ENCODE peak calls at places on chromosomes 11 and 22, in five cellular contexts. One of them, this sample, is unnamed.
A peak's percentile ranks its signal among the peaks of the same experiment; 100 is the strongest.

GRCh38 chr11:89491141-89491690 is at the start of gene NOX4:
- DNase-seq in activated CD4-positive, CD25-positive, alpha-beta regulatory T cell treated with anti-CD3 and anti-CD28 coated beads, Interleukin-2, amount 50 U/mL, for 72 hours: no peak
- DNase-seq in cardiac fibroblast: peak; percentile 66
- DNase-seq in activated CD4-positive, alpha-beta T cell treated with anti-CD3 and anti-CD28 coated beads, Interleukin-2, amount 50 U/mL, for 24 hours: no peak
- DNase-seq in C1 segment of cervical spinal cord: peak; percentile 22
- DNase-seq in this sample: no peak

GRCh38 chr11:12602421-12602820 is 71.8 kb upstream of the TEAD1 start:
- DNase-seq in activated CD4-positive, alpha-beta T cell treated with anti-CD3 and anti-CD28 coated beads, Interleukin-2, amount 50 U/mL, for 24 hours: no peak
- DNase-seq in cardiac fibroblast: peak; percentile 25
- DNase-seq in activated CD4-positive, CD25-positive, alpha-beta regulatory T cell treated with anti-CD3 and anti-CD28 coated beads, Interleukin-2, amount 50 U/mL, for 72 hours: no peak
- DNase-seq in C1 segment of cervical spinal cord: no peak
- DNase-seq in this sample: no peak

GRCh38 chr11:80980221-80980620 is 1539.4 kb upstream of the TENM4 start:
- DNase-seq in cardiac fibroblast: peak; percentile 90
- DNase-seq in C1 segment of cervical spinal cord: no peak
- DNase-seq in activated CD4-positive, CD25-positive, alpha-beta regulatory T cell treated with anti-CD3 and anti-CD28 coated beads, Interleukin-2, amount 50 U/mL, for 72 hours: no peak
- DNase-seq in activated CD4-positive, alpha-beta T cell treated with anti-CD3 and anti-CD28 coated beads, Interleukin-2, amount 50 U/mL, for 24 hours: no peak
- DNase-seq in this sample: no peak

GRCh38 chr11:105937738-105938137 is 84.3 kb downstream of the MSANTD4 start:
- DNase-seq in activated CD4-positive, alpha-beta T cell treated with anti-CD3 and anti-CD28 coated beads, Interleukin-2, amount 50 U/mL, for 24 hours: no peak
- DNase-seq in C1 segment of cervical spinal cord: no peak
- DNase-seq in activated CD4-positive, CD25-positive, alpha-beta regulatory T cell treated with anti-CD3 and anti-CD28 coated beads, Interleukin-2, amount 50 U/mL, for 72 hours: no peak
- DNase-seq in cardiac fibroblast: peak; percentile 19
- DNase-seq in this sample: no peak

GRCh38 chr11:113481672-113482071 is 6.5 kb upstream of the DRD2 start:
- DNase-seq in activated CD4-positive, CD25-positive, alpha-beta regulatory T cell treated with anti-CD3 and anti-CD28 coated beads, Interleukin-2, amount 50 U/mL, for 72 hours: no peak
- DNase-seq in C1 segment of cervical spinal cord: no peak
- DNase-seq in cardiac fibroblast: no peak
- DNase-seq in activated CD4-positive, alpha-beta T cell treated with anti-CD3 and anti-CD28 coated beads, Interleukin-2, amount 50 U/mL, for 24 hours: no peak
- DNase-seq in this sample: no peak

GRCh38 chr11:94806436-94806835 is 38.3 kb downstream of the AMOTL1 start:
- DNase-seq in C1 segment of cervical spinal cord: no peak
- DNase-seq in activated CD4-positive, CD25-positive, alpha-beta regulatory T cell treated with anti-CD3 and anti-CD28 coated beads, Interleukin-2, amount 50 U/mL, for 72 hours: no peak
- DNase-seq in activated CD4-positive, alpha-beta T cell treated with anti-CD3 and anti-CD28 coated beads, Interleukin-2, amount 50 U/mL, for 24 hours: no peak
- DNase-seq in cardiac fibroblast: no peak
- DNase-seq in this sample: no peak

GRCh38 chr22:49936018-49936972 is 17.9 kb downstream of the CRELD2 start:
- DNase-seq in activated CD4-positive, alpha-beta T cell treated with anti-CD3 and anti-CD28 coated beads, Interleukin-2, amount 50 U/mL, for 24 hours: peak; percentile 89
- DNase-seq in activated CD4-positive, CD25-positive, alpha-beta regulatory T cell treated with anti-CD3 and anti-CD28 coated beads, Interleukin-2, amount 50 U/mL, for 72 hours: peak; percentile 95
- DNase-seq in C1 segment of cervical spinal cord: peak; percentile 55
- DNase-seq in cardiac fibroblast: peak; percentile 76
- DNase-seq in this sample: peak; percentile 82

GRCh38 chr22:36397081-36397766 is 9.5 kb upstream of the MYH9 start:
- DNase-seq in activated CD4-positive, alpha-beta T cell treated with anti-CD3 and anti-CD28 coated beads, Interleukin-2, amount 50 U/mL, for 24 hours: no peak
- DNase-seq in cardiac fibroblast: peak; percentile 87
- DNase-seq in activated CD4-positive, CD25-positive, alpha-beta regulatory T cell treated with anti-CD3 and anti-CD28 coated beads, Interleukin-2, amount 50 U/mL, for 72 hours: no peak
- DNase-seq in C1 segment of cervical spinal cord: no peak
- DNase-seq in this sample: no peak

GRCh38 chr11:88179141-88179540 is 3.9 kb upstream of the RAB38 start:
- DNase-seq in C1 segment of cervical spinal cord: no peak
- DNase-seq in activated CD4-positive, CD25-positive, alpha-beta regulatory T cell treated with anti-CD3 and anti-CD28 coated beads, Interleukin-2, amount 50 U/mL, for 72 hours: no peak
- DNase-seq in activated CD4-positive, alpha-beta T cell treated with anti-CD3 and anti-CD28 coated beads, Interleukin-2, amount 50 U/mL, for 24 hours: no peak
- DNase-seq in cardiac fibroblast: peak; percentile 71
- DNase-seq in this sample: no peak

GRCh38 chr11:17798253-17798652 is 63.7 kb downstream of the KCNC1 start:
- DNase-seq in cardiac fibroblast: no peak
- DNase-seq in activated CD4-positive, CD25-positive, alpha-beta regulatory T cell treated with anti-CD3 and anti-CD28 coated beads, Interleukin-2, amount 50 U/mL, for 72 hours: no peak
- DNase-seq in C1 segment of cervical spinal cord: no peak
- DNase-seq in activated CD4-positive, alpha-beta T cell treated with anti-CD3 and anti-CD28 coated beads, Interleukin-2, amount 50 U/mL, for 24 hours: no peak
- DNase-seq in this sample: no peak

GRCh38 chr11:1825039-1825740 is 9.6 kb upstream of the SYT8 start:
- DNase-seq in activated CD4-positive, CD25-positive, alpha-beta regulatory T cell treated with anti-CD3 and anti-CD28 coated beads, Interleukin-2, amount 50 U/mL, for 72 hours: no peak
- DNase-seq in activated CD4-positive, alpha-beta T cell treated with anti-CD3 and anti-CD28 coated beads, Interleukin-2, amount 50 U/mL, for 24 hours: no peak
- DNase-seq in cardiac fibroblast: no peak
- DNase-seq in C1 segment of cervical spinal cord: no peak
- DNase-seq in this sample: no peak

GRCh38 chr11:68954970-68955958 is 25.5 kb downstream of the MRGPRD start:
- DNase-seq in C1 segment of cervical spinal cord: no peak
- DNase-seq in activated CD4-positive, alpha-beta T cell treated with anti-CD3 and anti-CD28 coated beads, Interleukin-2, amount 50 U/mL, for 24 hours: no peak
- DNase-seq in activated CD4-positive, CD25-positive, alpha-beta regulatory T cell treated with anti-CD3 and anti-CD28 coated beads, Interleukin-2, amount 50 U/mL, for 72 hours: no peak
- DNase-seq in cardiac fibroblast: peak; percentile 57
- DNase-seq in this sample: no peak

GRCh38 chr11:122150484-122151124 is 34.6 kb upstream of the BLID start:
- DNase-seq in cardiac fibroblast: no peak
- DNase-seq in activated CD4-positive, CD25-positive, alpha-beta regulatory T cell treated with anti-CD3 and anti-CD28 coated beads, Interleukin-2, amount 50 U/mL, for 72 hours: no peak
- DNase-seq in C1 segment of cervical spinal cord: no peak
- DNase-seq in activated CD4-positive, alpha-beta T cell treated with anti-CD3 and anti-CD28 coated beads, Interleukin-2, amount 50 U/mL, for 24 hours: no peak
- DNase-seq in this sample: no peak

GRCh38 chr11:131893103-131893502 is 522.7 kb downstream of the NTM start:
- DNase-seq in C1 segment of cervical spinal cord: no peak
- DNase-seq in cardiac fibroblast: no peak
- DNase-seq in activated CD4-positive, CD25-positive, alpha-beta regulatory T cell treated with anti-CD3 and anti-CD28 coated beads, Interleukin-2, amount 50 U/mL, for 72 hours: no peak
- DNase-seq in activated CD4-positive, alpha-beta T cell treated with anti-CD3 and anti-CD28 coated beads, Interleukin-2, amount 50 U/mL, for 24 hours: no peak
- DNase-seq in this sample: no peak

GRCh38 chr11:36346562-36347383 is 50.7 kb downstream of the PRR5L start:
- DNase-seq in activated CD4-positive, CD25-positive, alpha-beta regulatory T cell treated with anti-CD3 and anti-CD28 coated beads, Interleukin-2, amount 50 U/mL, for 72 hours: no peak
- DNase-seq in activated CD4-positive, alpha-beta T cell treated with anti-CD3 and anti-CD28 coated beads, Interleukin-2, amount 50 U/mL, for 24 hours: no peak
- DNase-seq in C1 segment of cervical spinal cord: no peak
- DNase-seq in cardiac fibroblast: no peak
- DNase-seq in this sample: no peak

GRCh38 chr11:119065369-119065768 is 2.2 kb upstream of the VPS11 start:
- DNase-seq in activated CD4-positive, CD25-positive, alpha-beta regulatory T cell treated with anti-CD3 and anti-CD28 coated beads, Interleukin-2, amount 50 U/mL, for 72 hours: no peak
- DNase-seq in C1 segment of cervical spinal cord: no peak
- DNase-seq in cardiac fibroblast: peak; percentile 59
- DNase-seq in activated CD4-positive, alpha-beta T cell treated with anti-CD3 and anti-CD28 coated beads, Interleukin-2, amount 50 U/mL, for 24 hours: no peak
- DNase-seq in this sample: no peak

GRCh38 chr11:121356357-121356756 is 63.8 kb downstream of the SC5D start:
- DNase-seq in C1 segment of cervical spinal cord: no peak
- DNase-seq in activated CD4-positive, alpha-beta T cell treated with anti-CD3 and anti-CD28 coated beads, Interleukin-2, amount 50 U/mL, for 24 hours: no peak
- DNase-seq in cardiac fibroblast: no peak
- DNase-seq in activated CD4-positive, CD25-positive, alpha-beta regulatory T cell treated with anti-CD3 and anti-CD28 coated beads, Interleukin-2, amount 50 U/mL, for 72 hours: no peak
- DNase-seq in this sample: no peak

GRCh38 chr11:116171271-116172140 is 601.3 kb downstream of the BUD13 start:
- DNase-seq in C1 segment of cervical spinal cord: no peak
- DNase-seq in activated CD4-positive, alpha-beta T cell treated with anti-CD3 and anti-CD28 coated beads, Interleukin-2, amount 50 U/mL, for 24 hours: no peak
- DNase-seq in cardiac fibroblast: no peak
- DNase-seq in activated CD4-positive, CD25-positive, alpha-beta regulatory T cell treated with anti-CD3 and anti-CD28 coated beads, Interleukin-2, amount 50 U/mL, for 72 hours: no peak
- DNase-seq in this sample: no peak

GRCh38 chr11:100778386-100778785 is 91.3 kb downstream of the ARHGAP42 start:
- DNase-seq in C1 segment of cervical spinal cord: no peak
- DNase-seq in cardiac fibroblast: no peak
- DNase-seq in activated CD4-positive, CD25-positive, alpha-beta regulatory T cell treated with anti-CD3 and anti-CD28 coated beads, Interleukin-2, amount 50 U/mL, for 72 hours: no peak
- DNase-seq in activated CD4-positive, alpha-beta T cell treated with anti-CD3 and anti-CD28 coated beads, Interleukin-2, amount 50 U/mL, for 24 hours: no peak
- DNase-seq in this sample: no peak

GRCh38 chr11:116234989-116235567 is 537.7 kb downstream of the BUD13 start:
- DNase-seq in cardiac fibroblast: no peak
- DNase-seq in activated CD4-positive, CD25-positive, alpha-beta regulatory T cell treated with anti-CD3 and anti-CD28 coated beads, Interleukin-2, amount 50 U/mL, for 72 hours: no peak
- DNase-seq in C1 segment of cervical spinal cord: no peak
- DNase-seq in activated CD4-positive, alpha-beta T cell treated with anti-CD3 and anti-CD28 coated beads, Interleukin-2, amount 50 U/mL, for 24 hours: no peak
- DNase-seq in this sample: no peak

GRCh38 chr11:63919267-63920125 is 2.5 kb upstream of the RCOR2 start:
- DNase-seq in activated CD4-positive, alpha-beta T cell treated with anti-CD3 and anti-CD28 coated beads, Interleukin-2, amount 50 U/mL, for 24 hours: no peak
- DNase-seq in C1 segment of cervical spinal cord: peak; percentile 38
- DNase-seq in cardiac fibroblast: peak; percentile 19
- DNase-seq in activated CD4-positive, CD25-positive, alpha-beta regulatory T cell treated with anti-CD3 and anti-CD28 coated beads, Interleukin-2, amount 50 U/mL, for 72 hours: no peak
- DNase-seq in this sample: no peak

GRCh38 chr11:16001899-16002426 is 354.4 kb downstream of the SOX6 start:
- DNase-seq in activated CD4-positive, CD25-positive, alpha-beta regulatory T cell treated with anti-CD3 and anti-CD28 coated beads, Interleukin-2, amount 50 U/mL, for 72 hours: no peak
- DNase-seq in C1 segment of cervical spinal cord: no peak
- DNase-seq in cardiac fibroblast: peak; percentile 95
- DNase-seq in activated CD4-positive, alpha-beta T cell treated with anti-CD3 and anti-CD28 coated beads, Interleukin-2, amount 50 U/mL, for 24 hours: no peak
- DNase-seq in this sample: no peak

GRCh38 chr11:69909561-69910518 is 90.6 kb upstream of the FGF3 start:
- DNase-seq in activated CD4-positive, CD25-positive, alpha-beta regulatory T cell treated with anti-CD3 and anti-CD28 coated beads, Interleukin-2, amount 50 U/mL, for 72 hours: no peak
- DNase-seq in cardiac fibroblast: no peak
- DNase-seq in activated CD4-positive, alpha-beta T cell treated with anti-CD3 and anti-CD28 coated beads, Interleukin-2, amount 50 U/mL, for 24 hours: no peak
- DNase-seq in C1 segment of cervical spinal cord: no peak
- DNase-seq in this sample: no peak

GRCh38 chr11:29389793-29390192 is 627.0 kb downstream of the KCNA4 start:
- DNase-seq in C1 segment of cervical spinal cord: no peak
- DNase-seq in cardiac fibroblast: no peak
- DNase-seq in activated CD4-positive, CD25-positive, alpha-beta regulatory T cell treated with anti-CD3 and anti-CD28 coated beads, Interleukin-2, amount 50 U/mL, for 72 hours: no peak
- DNase-seq in activated CD4-positive, alpha-beta T cell treated with anti-CD3 and anti-CD28 coated beads, Interleukin-2, amount 50 U/mL, for 24 hours: no peak
- DNase-seq in this sample: no peak

GRCh38 chr11:129853508-129854228 is 38.0 kb downstream of the TMEM45B start:
- DNase-seq in activated CD4-positive, alpha-beta T cell treated with anti-CD3 and anti-CD28 coated beads, Interleukin-2, amount 50 U/mL, for 24 hours: no peak
- DNase-seq in cardiac fibroblast: peak; percentile 56
- DNase-seq in C1 segment of cervical spinal cord: no peak
- DNase-seq in activated CD4-positive, CD25-positive, alpha-beta regulatory T cell treated with anti-CD3 and anti-CD28 coated beads, Interleukin-2, amount 50 U/mL, for 72 hours: peak; percentile 37
- DNase-seq in this sample: no peak

GRCh38 chr11:56948991-56949390 is 39.7 kb upstream of the OR5AK2 start:
- DNase-seq in cardiac fibroblast: no peak
- DNase-seq in C1 segment of cervical spinal cord: no peak
- DNase-seq in activated CD4-positive, CD25-positive, alpha-beta regulatory T cell treated with anti-CD3 and anti-CD28 coated beads, Interleukin-2, amount 50 U/mL, for 72 hours: no peak
- DNase-seq in activated CD4-positive, alpha-beta T cell treated with anti-CD3 and anti-CD28 coated beads, Interleukin-2, amount 50 U/mL, for 24 hours: no peak
- DNase-seq in this sample: no peak

GRCh38 chr22:43293259-43293658 is 49.9 kb downstream of the SCUBE1 start:
- DNase-seq in cardiac fibroblast: no peak
- DNase-seq in activated CD4-positive, alpha-beta T cell treated with anti-CD3 and anti-CD28 coated beads, Interleukin-2, amount 50 U/mL, for 24 hours: no peak
- DNase-seq in activated CD4-positive, CD25-positive, alpha-beta regulatory T cell treated with anti-CD3 and anti-CD28 coated beads, Interleukin-2, amount 50 U/mL, for 72 hours: no peak
- DNase-seq in C1 segment of cervical spinal cord: no peak
- DNase-seq in this sample: no peak

GRCh38 chr22:43159484-43160178 is 8.3 kb downstream of the TSPO start:
- DNase-seq in activated CD4-positive, alpha-beta T cell treated with anti-CD3 and anti-CD28 coated beads, Interleukin-2, amount 50 U/mL, for 24 hours: no peak
- DNase-seq in cardiac fibroblast: peak; percentile 42
- DNase-seq in activated CD4-positive, CD25-positive, alpha-beta regulatory T cell treated with anti-CD3 and anti-CD28 coated beads, Interleukin-2, amount 50 U/mL, for 72 hours: no peak
- DNase-seq in C1 segment of cervical spinal cord: no peak
- DNase-seq in this sample: no peak

GRCh38 chr11:26028294-26028954 is 303.5 kb upstream of the ANO3 start:
- DNase-seq in cardiac fibroblast: peak; percentile 69
- DNase-seq in activated CD4-positive, alpha-beta T cell treated with anti-CD3 and anti-CD28 coated beads, Interleukin-2, amount 50 U/mL, for 24 hours: no peak
- DNase-seq in activated CD4-positive, CD25-positive, alpha-beta regulatory T cell treated with anti-CD3 and anti-CD28 coated beads, Interleukin-2, amount 50 U/mL, for 72 hours: no peak
- DNase-seq in C1 segment of cervical spinal cord: no peak
- DNase-seq in this sample: no peak

GRCh38 chr11:2444301-2445106 is at the start of the genes KCNQ1 and TRPM5:
- DNase-seq in activated CD4-positive, CD25-positive, alpha-beta regulatory T cell treated with anti-CD3 and anti-CD28 coated beads, Interleukin-2, amount 50 U/mL, for 72 hours: peak; percentile 72
- DNase-seq in activated CD4-positive, alpha-beta T cell treated with anti-CD3 and anti-CD28 coated beads, Interleukin-2, amount 50 U/mL, for 24 hours: peak; percentile 69
- DNase-seq in C1 segment of cervical spinal cord: no peak
- DNase-seq in cardiac fibroblast: no peak
- DNase-seq in this sample: peak; percentile 58

GRCh38 chr11:63705526-63705925 is 24.2 kb downstream of the RTN3 start:
- DNase-seq in activated CD4-positive, alpha-beta T cell treated with anti-CD3 and anti-CD28 coated beads, Interleukin-2, amount 50 U/mL, for 24 hours: no peak
- DNase-seq in C1 segment of cervical spinal cord: no peak
- DNase-seq in cardiac fibroblast: no peak
- DNase-seq in activated CD4-positive, CD25-positive, alpha-beta regulatory T cell treated with anti-CD3 and anti-CD28 coated beads, Interleukin-2, amount 50 U/mL, for 72 hours: no peak
- DNase-seq in this sample: no peak

GRCh38 chr22:42294034-42294985 is 23.9 kb upstream of the TCF20 start:
- DNase-seq in activated CD4-positive, alpha-beta T cell treated with anti-CD3 and anti-CD28 coated beads, Interleukin-2, amount 50 U/mL, for 24 hours: no peak
- DNase-seq in C1 segment of cervical spinal cord: no peak
- DNase-seq in activated CD4-positive, CD25-positive, alpha-beta regulatory T cell treated with anti-CD3 and anti-CD28 coated beads, Interleukin-2, amount 50 U/mL, for 72 hours: no peak
- DNase-seq in cardiac fibroblast: peak; percentile 55
- DNase-seq in this sample: no peak

GRCh38 chr11:79066456-79067354 is 374.1 kb downstream of the TENM4 start:
- DNase-seq in activated CD4-positive, alpha-beta T cell treated with anti-CD3 and anti-CD28 coated beads, Interleukin-2, amount 50 U/mL, for 24 hours: no peak
- DNase-seq in C1 segment of cervical spinal cord: no peak
- DNase-seq in cardiac fibroblast: no peak
- DNase-seq in activated CD4-positive, CD25-positive, alpha-beta regulatory T cell treated with anti-CD3 and anti-CD28 coated beads, Interleukin-2, amount 50 U/mL, for 72 hours: no peak
- DNase-seq in this sample: no peak

GRCh38 chr11:69770525-69770924 is 4.6 kb downstream of the FGF4 start:
- DNase-seq in C1 segment of cervical spinal cord: no peak
- DNase-seq in activated CD4-positive, alpha-beta T cell treated with anti-CD3 and anti-CD28 coated beads, Interleukin-2, amount 50 U/mL, for 24 hours: no peak
- DNase-seq in cardiac fibroblast: no peak
- DNase-seq in activated CD4-positive, CD25-positive, alpha-beta regulatory T cell treated with anti-CD3 and anti-CD28 coated beads, Interleukin-2, amount 50 U/mL, for 72 hours: no peak
- DNase-seq in this sample: no peak